ENCODE peak calls at places on chromosome 15, in four cellular contexts. H is GM12878, E is HL-60, B is K562. A is an unnamed sample.

GRCh38 chr15:25378501-25378901 is 60.3 kb downstream of the UBE3A start:
- DNase-seq in H (no peak), E (no peak), B (no peak), A (no peak)

GRCh38 chr15:67149859-67150824 is 84.7 kb downstream of the SMAD3 start:
- DNase-seq in H (peak; percentile 51), E (peak; percentile 83), B (peak; percentile 53), A (no peak)

GRCh38 chr15:55700876-55701275 is 42.1 kb downstream of the PRTG start:
- DNase-seq in H (peak; percentile 3), E (no peak), B (no peak), A (no peak)

GRCh38 chr15:92158426-92158825 is 235.3 kb upstream of the ST8SIA2 start:
- DNase-seq in H (peak; percentile 13), E (no peak), B (no peak), A (no peak)

GRCh38 chr15:68578175-68578959 is 426 bp upstream of the CORO2B start:
- DNase-seq in H (no peak), E (no peak), B (no peak), A (no peak)

GRCh38 chr15:59567369-59567768 is 44.2 kb upstream of the GCNT3 start:
- DNase-seq in H (no peak), E (no peak), B (no peak), A (no peak)

GRCh38 chr15:62390793-62391543 is 225.9 kb upstream of the C2CD4B start:
- DNase-seq in H (no peak), E (no peak), B (peak; percentile 34), A (peak; percentile 38)

GRCh38 chr15:45583731-45584639 is 3.2 kb upstream of the BLOC1S6 start:
- DNase-seq in H (no peak), E (no peak), B (no peak), A (no peak)

GRCh38 chr15:96326551-96327154 is 3.8 kb upstream of the NR2F2 start:
- DNase-seq in H (no peak), E (no peak), B (peak; percentile 59), A (no peak)

GRCh38 chr15:27241942-27242341 is 271.0 kb downstream of the GABRG3 start:
- DNase-seq in H (no peak), E (no peak), B (no peak), A (no peak)

GRCh38 chr15:73872370-73872769 is 994 bp upstream of the TBC1D21 start:
- DNase-seq in H (no peak), E (no peak), B (no peak), A (no peak)

GRCh38 chr15:71291723-71292122 is 176.5 kb downstream of the THSD4 start:
- DNase-seq in H (no peak), E (no peak), B (no peak), A (no peak)

GRCh38 chr15:71114887-71115566 is at the start of gene THSD4:
- DNase-seq in H (no peak), E (peak; percentile 27), B (peak; percentile 89), A (peak; percentile 91)

GRCh38 chr15:98744506-98744905 is 96.2 kb downstream of the IGF1R start:
- DNase-seq in H (no peak), E (no peak), B (no peak), A (no peak)

GRCh38 chr15:68400066-68400456 is 31.9 kb downstream of the ITGA11 start:
- DNase-seq in H (no peak), E (no peak), B (no peak), A (no peak)

GRCh38 chr15:89852342-89853005 is 37.8 kb upstream of the ANPEP start:
- DNase-seq in H (no peak), E (no peak), B (no peak), A (no peak)

GRCh38 chr15:89855948-89856347 is 37.8 kb downstream of the AP3S2 start:
- DNase-seq in H (no peak), E (no peak), B (no peak), A (no peak)

GRCh38 chr15:89847101-89847500 is 32.4 kb upstream of the ANPEP start:
- DNase-seq in H (no peak), E (no peak), B (no peak), A (no peak)

GRCh38 chr15:89857673-89858072 is 36.1 kb downstream of the AP3S2 start:
- DNase-seq in H (no peak), E (no peak), B (no peak), A (no peak)

GRCh38 chr15:89851665-89852341 is 37.2 kb upstream of the ANPEP start:
- DNase-seq in H (peak; percentile 30), E (no peak), B (no peak), A (no peak)
- TF ChIP-seq SPI1 in H (no peak), E (peak; percentile 21), B (no peak), A (no peak)

DNA sequence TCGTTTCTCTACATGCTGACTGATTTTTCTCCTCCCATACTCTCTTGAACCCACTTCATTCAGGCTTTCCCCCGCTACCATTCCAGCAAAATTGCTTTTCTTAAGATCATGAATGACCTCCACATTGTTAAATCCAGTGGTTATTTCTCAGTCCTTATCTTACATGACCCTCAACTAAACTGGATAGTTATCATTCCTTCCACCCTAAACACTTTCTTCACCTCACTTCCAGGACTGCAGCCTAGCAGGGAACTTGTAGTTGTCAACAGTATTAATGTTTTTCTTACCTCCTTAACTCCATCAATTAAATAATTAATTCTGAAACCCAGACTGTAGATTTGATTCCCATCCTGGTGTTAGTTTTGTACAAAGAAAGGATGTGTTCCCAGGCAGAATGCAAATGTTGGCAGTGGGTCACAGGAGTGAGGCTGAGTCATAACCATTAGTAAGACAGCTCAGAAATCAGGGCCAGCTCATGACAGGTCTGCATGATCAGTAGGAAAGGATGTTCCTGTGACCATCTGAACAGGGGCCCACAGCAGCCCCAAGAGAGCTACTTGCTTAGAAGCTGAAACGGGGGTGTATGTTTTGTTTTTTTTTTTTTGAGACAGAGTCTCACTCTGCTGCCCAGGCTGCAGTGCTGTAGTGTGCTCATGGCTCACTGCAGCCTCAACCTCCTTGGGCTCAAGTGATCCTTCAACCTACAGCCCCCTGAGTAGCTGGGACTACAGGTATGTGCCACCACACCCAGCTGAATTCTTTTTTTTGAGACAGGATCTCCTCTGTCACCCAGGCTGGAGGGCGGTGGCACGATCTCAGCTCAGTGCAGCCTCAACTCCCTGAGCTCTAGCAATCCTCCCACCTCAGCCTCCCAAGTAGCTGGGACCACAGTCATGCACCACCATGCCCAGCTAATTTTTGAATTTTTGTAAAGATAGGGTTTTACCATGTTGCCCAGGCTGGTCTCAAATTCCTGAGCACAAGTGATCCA is 9.1 kb downstream of the BCL2L10 start:
- DNase-seq in H (peak; percentile 94), E (no peak), B (no peak), A (no peak)
- TF ChIP-seq SPI1 in H (peak; percentile 13), E (no peak), B (no peak), A (no peak)

GRCh38 chr15:63494406-63494805 is 10.0 kb upstream of the USP3 start:
- DNase-seq in H (no peak), E (no peak), B (no peak), A (no peak)
- TF ChIP-seq SPI1 in H (no peak), E (no peak), B (no peak), A (no peak)

GRCh38 chr15:40093224-40093842 is 15.3 kb downstream of the BMF start:
- DNase-seq in H (no peak), E (no peak), B (no peak), A (no peak)
- TF ChIP-seq SPI1 in H (no peak), E (no peak), B (no peak), A (no peak)

A was measured in GM12891.